ENCODE peak calls at places on chromosomes 7 and 10, in nine cellular contexts. G is AG04450, R is GM12865, J is colonic mucosa, B is psoas muscle, V is astrocyte, T is brain microvascular endothelial cell, P is HFF-Myc, O is A549. Z is an unnamed sample.

GRCh38 chr10:100710151-100710871 is 35.1 kb upstream of the PAX2 start:
- DNase-seq in G (no peak), R (no peak), J (no peak), B (no peak), V (no peak), T (no peak), P (no peak), O (peak), Z (no peak)

GRCh38 chr10:70461397-70462348 is 16.9 kb upstream of the PALD1 start:
- DNase-seq in G (peak), R (peak), J (peak), B (peak), V (peak), T (peak), P (peak), O (peak), Z (peak)

GRCh38 chr10:52491246-52492000 is 177.3 kb downstream of the DKK1 start:
- DNase-seq in G (no peak), R (no peak), J (no peak), B (no peak), V (peak), T (peak), P (no peak), O (no peak), Z (peak)

GRCh38 chr7:133682364-133683181 is 429.7 kb downstream of the EXOC4 start:
- DNase-seq in G (no peak), R (no peak), J (no peak), B (no peak), V (no peak), T (no peak), P (no peak), O (no peak), Z (no peak)

GRCh38 chr7:18356195-18356645 is 139.3 kb upstream of the HDAC9 start:
- DNase-seq in G (no peak), R (peak), J (no peak), B (no peak), V (peak), T (no peak), P (peak), O (peak), Z (peak)

GRCh38 chr10:125538947-125539649 is 143.9 kb downstream of the TEX36 start:
- DNase-seq in G (no peak), R (no peak), J (peak), B (no peak), V (no peak), T (no peak), P (no peak), O (no peak), Z (no peak)

GRCh38 chr7:116150588-116150987 is 59.8 kb upstream of the TES start:
- DNase-seq in G (no peak), R (peak), J (no peak), B (no peak), V (no peak), T (peak), P (no peak), O (no peak), Z (no peak)

GRCh38 chr7:141701489-141702046 is 398 bp downstream of the DENND11 start:
- DNase-seq in G (no peak), R (peak), J (peak), B (peak), V (peak), T (no peak), P (no peak), O (peak), Z (no peak)

GRCh38 chr10:121886997-121887622 is 40.7 kb downstream of the ATE1 start:
- DNase-seq in G (peak), R (peak), J (peak), B (peak), V (peak), T (peak), P (peak), O (peak), Z (peak)

GRCh38 chr10:78732381-78732780 is 336.4 kb upstream of the ZMIZ1 start:
- DNase-seq in G (no peak), R (no peak), J (no peak), B (no peak), V (no peak), T (no peak), P (no peak), O (no peak), Z (no peak)

GRCh38 chr10:86521620-86522384 is at the start of gene WAPL:
- DNase-seq in G (peak), R (peak), J (peak), B (peak), V (peak), T (peak), P (peak), O (peak), Z (peak)
- TF ChIP-seq CTCF in G (no peak), R (no peak), J (no peak), B (peak), V (no peak), T (no peak), P (no peak), O (no peak), Z (peak)

GRCh38 chr7:87416682-87417587 is 58.5 kb downstream of the ABCB4 start:
- DNase-seq in G (peak), R (peak), J (peak), B (peak), V (peak), T (peak), P (peak), O (no peak), Z (peak)
- TF ChIP-seq CTCF in G (peak), R (peak), J (peak), B (peak), V (peak), T (peak), P (peak), O (peak), Z (peak)

GRCh38 chr10:74889662-74889998 is 63.2 kb downstream of the KAT6B start:
- DNase-seq in G (no peak), R (no peak), J (no peak), B (no peak), V (no peak), T (no peak), P (no peak), O (no peak), Z (no peak)

GRCh38 chr10:74890460-74890859 is 64.1 kb downstream of the KAT6B start:
- DNase-seq in G (no peak), R (no peak), J (no peak), B (no peak), V (no peak), T (no peak), P (no peak), O (no peak), Z (no peak)

GRCh38 chr10:74887614-74888284 is 61.3 kb downstream of the KAT6B start:
- DNase-seq in G (no peak), R (no peak), J (no peak), B (no peak), V (no peak), T (no peak), P (no peak), O (no peak), Z (no peak)

GRCh38 chr10:74891048-74891447 is 64.6 kb downstream of the KAT6B start:
- DNase-seq in G (no peak), R (no peak), J (no peak), B (no peak), V (no peak), T (no peak), P (no peak), O (no peak), Z (no peak)

GRCh38 chr10:74888947-74889661 is 62.7 kb downstream of the KAT6B start:
- DNase-seq in G (no peak), R (no peak), J (no peak), B (no peak), V (no peak), T (no peak), P (no peak), O (no peak), Z (peak)
- TF ChIP-seq CTCF in G (peak), R (no peak), J (no peak), B (peak), V (no peak), T (peak), P (no peak), O (peak), Z (peak)

GRCh38 chr10:88994034-88994433 is 3.4 kb downstream of the FAS start:
- DNase-seq in G (no peak), R (peak), J (peak), B (no peak), V (peak), T (no peak), P (no peak), O (no peak), Z (peak)

GRCh38 chr10:88992945-88993537 is 2.4 kb downstream of the FAS start:
- DNase-seq in G (no peak), R (peak), J (peak), B (no peak), V (peak), T (no peak), P (no peak), O (no peak), Z (no peak)

GRCh38 chr10:88995156-88995876 is 4.7 kb downstream of the FAS start:
- DNase-seq in G (no peak), R (no peak), J (peak), B (no peak), V (no peak), T (no peak), P (no peak), O (no peak), Z (no peak)

GRCh38 chr10:88999629-89000028 is 9.0 kb downstream of the FAS start:
- DNase-seq in G (no peak), R (no peak), J (no peak), B (no peak), V (no peak), T (no peak), P (no peak), O (no peak), Z (no peak)

GRCh38 chr10:88996927-88997326 is 6.3 kb downstream of the FAS start:
- DNase-seq in G (no peak), R (peak), J (no peak), B (no peak), V (no peak), T (no peak), P (no peak), O (no peak), Z (no peak)
- TF ChIP-seq CTCF in G (no peak), R (no peak), J (no peak), B (no peak), V (no peak), T (no peak), P (no peak), O (no peak), Z (no peak)

GRCh38 chr10:118662228-118663035 is 67.0 kb upstream of the PRLHR start:
- DNase-seq in G (no peak), R (no peak), J (no peak), B (no peak), V (no peak), T (no peak), P (no peak), O (no peak), Z (no peak)

GRCh38 chr10:118663176-118663575 is 67.7 kb upstream of the PRLHR start:
- DNase-seq in G (no peak), R (no peak), J (no peak), B (no peak), V (no peak), T (no peak), P (no peak), O (no peak), Z (no peak)

GRCh38 chr10:118664321-118664720 is 68.9 kb upstream of the PRLHR start:
- DNase-seq in G (no peak), R (no peak), J (no peak), B (no peak), V (no peak), T (no peak), P (no peak), O (no peak), Z (no peak)

DNA sequence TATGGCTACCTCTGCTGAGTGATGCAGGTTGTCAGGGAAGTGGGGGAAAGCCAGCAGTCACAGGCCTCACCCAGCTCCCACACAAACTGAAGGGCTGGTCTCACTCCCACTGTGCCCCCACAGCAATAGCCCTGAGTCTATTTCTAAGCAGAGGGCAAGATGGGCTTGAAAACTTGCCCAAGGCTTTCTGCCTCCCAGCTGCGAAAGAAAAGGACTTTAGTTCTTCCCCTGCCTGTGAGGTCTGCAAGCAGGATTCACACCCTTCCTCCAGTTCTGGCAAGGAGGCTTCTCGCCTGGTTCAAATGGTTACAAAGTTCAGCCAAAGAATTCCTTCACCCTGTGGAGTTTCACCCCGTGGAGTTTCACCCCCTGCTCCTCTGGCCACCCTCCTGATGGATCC is 63.3 kb upstream of the PRLHR start:
- DNase-seq in G (no peak), R (no peak), J (no peak), B (no peak), V (no peak), T (no peak), P (no peak), O (no peak), Z (no peak)
- TF ChIP-seq CTCF in G (no peak), R (no peak), J (no peak), B (no peak), V (no peak), T (no peak), P (no peak), O (no peak), Z (no peak)

GRCh38 chr10:1368772-1369171 is 312.6 kb downstream of the WDR37 start:
- DNase-seq in G (no peak), R (peak), J (peak), B (no peak), V (no peak), T (no peak), P (no peak), O (peak), Z (no peak)
- TF ChIP-seq CTCF in G (no peak), R (peak), J (peak), B (peak), V (peak), T (peak), P (peak), O (peak), Z (peak)

DNA sequence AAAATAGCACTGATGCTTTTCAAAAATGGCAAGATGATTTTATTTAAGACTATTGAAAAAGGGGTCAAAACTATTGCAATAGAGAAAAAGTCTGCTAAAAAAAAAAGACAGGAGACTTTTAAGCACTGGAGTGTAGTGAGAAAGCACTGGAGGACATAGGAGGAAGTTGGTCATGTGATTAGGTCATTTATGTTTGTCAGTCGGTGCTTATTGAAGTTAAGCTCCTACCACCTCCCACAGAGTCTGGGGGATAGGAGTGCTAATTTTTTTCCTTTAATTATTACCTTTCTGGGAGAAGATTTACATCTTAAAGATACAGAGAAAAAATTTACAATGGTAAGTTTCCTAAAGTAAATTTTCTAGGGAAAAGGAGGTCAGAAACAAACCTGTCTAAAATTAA is 80.2 kb upstream of the TMEM229A start:
- DNase-seq in G (no peak), R (no peak), J (no peak), B (no peak), V (no peak), T (no peak), P (no peak), O (no peak), Z (no peak)
- TF ChIP-seq CTCF in G (no peak), R (no peak), J (no peak), B (no peak), V (no peak), T (no peak), P (no peak), O (no peak), Z (no peak)

Z was measured in HFFc6.